ENCODE peak calls at places on chromosomes 6 and 20, in five cellular contexts. L, Y, G, Z and O are unnamed samples.
A peak's percentile ranks its signal among the peaks of the same experiment; 100 is the strongest.

GRCh38 chr6:42148058-42148457 is 5.6 kb upstream of the C6orf132 start:
- DNase-seq in L (no peak), Y (peak; percentile 47), G (no peak), Z (no peak), O (no peak)

GRCh38 chr6:167056370-167056769 is 57.2 kb downstream of the CEP43 start:
- DNase-seq in L (peak; percentile 49), Y (peak; percentile 45), G (no peak), Z (no peak), O (peak; percentile 50)

GRCh38 chr20:23368316-23369110 is 6.5 kb downstream of the GZF1 start:
- DNase-seq in L (no peak), Y (no peak), G (no peak), Z (no peak), O (no peak)

GRCh38 chr6:137260205-137260604 is 41.0 kb upstream of the IFNGR1 start:
- DNase-seq in L (no peak), Y (no peak), G (no peak), Z (no peak), O (no peak)

GRCh38 chr6:150074651-150075416 is 5.9 kb upstream of the ULBP3 start:
- DNase-seq in L (no peak), Y (no peak), G (no peak), Z (no peak), O (no peak)

GRCh38 chr6:37635319-37635718 is 62.4 kb downstream of the MDGA1 start:
- DNase-seq in L (no peak), Y (no peak), G (no peak), Z (no peak), O (no peak)

GRCh38 chr6:42564496-42564890 is 664 bp downstream of the UBR2 start:
- DNase-seq in L (peak; percentile 28), Y (no peak), G (peak; percentile 61), Z (no peak), O (no peak)

GRCh38 chr20:19649041-19649440 is 109.0 kb upstream of the RIN2 start:
- DNase-seq in L (no peak), Y (no peak), G (no peak), Z (no peak), O (no peak)

GRCh38 chr20:21573259-21573658 is 59.4 kb upstream of the NKX2-2 start:
- DNase-seq in L (no peak), Y (no peak), G (no peak), Z (no peak), O (no peak)

GRCh38 chr6:124964764-124965105 is 2.5 kb downstream of the RNF217 start:
- DNase-seq in L (no peak), Y (no peak), G (no peak), Z (no peak), O (no peak)

GRCh38 chr6:117265425-117266266 is at the start of gene VGLL2:
- DNase-seq in L (peak; percentile 60), Y (no peak), G (peak; percentile 44), Z (no peak), O (peak; percentile 47)

GRCh38 chr6:91106083-91106482 is 519.2 kb upstream of the MAP3K7 start:
- DNase-seq in L (no peak), Y (no peak), G (no peak), Z (no peak), O (no peak)

GRCh38 chr20:2292711-2293110 is 3.1 kb upstream of the TGM3 start:
- DNase-seq in L (no peak), Y (no peak), G (no peak), Z (no peak), O (no peak)

GRCh38 chr20:61683721-61684120 is 382.0 kb downstream of the TAF4 start:
- DNase-seq in L (no peak), Y (no peak), G (no peak), Z (no peak), O (no peak)

GRCh38 chr20:57378107-57378506 is 13.1 kb upstream of the RBM38 start:
- DNase-seq in L (no peak), Y (no peak), G (no peak), Z (no peak), O (no peak)

GRCh38 chr6:159075506-159076100 is 30.8 kb upstream of the TAGAP start:
- DNase-seq in L (no peak), Y (peak; percentile 17), G (no peak), Z (no peak), O (no peak)

GRCh38 chr6:160812097-160812496 is 110.1 kb downstream of the PLG start:
- DNase-seq in L (no peak), Y (no peak), G (no peak), Z (no peak), O (no peak)

GRCh38 chr20:38125157-38126056 is 39.7 kb downstream of the TGM2 start:
- DNase-seq in L (no peak), Y (peak; percentile 88), G (peak; percentile 20), Z (no peak), O (no peak)

GRCh38 chr6:137894779-137895385 is 27.8 kb downstream of the TNFAIP3 start:
- DNase-seq in L (no peak), Y (no peak), G (no peak), Z (no peak), O (no peak)

GRCh38 chr20:21137078-21137477 is 11.2 kb downstream of the KIZ start:
- DNase-seq in L (no peak), Y (no peak), G (no peak), Z (no peak), O (no peak)

GRCh38 chr20:18669241-18670019 is 81.6 kb downstream of the DTD1 start:
- DNase-seq in L (no peak), Y (peak; percentile 15), G (no peak), Z (no peak), O (no peak)

GRCh38 chr20:50987493-50988210 is 29.0 kb downstream of the MOCS3 start:
- DNase-seq in L (peak; percentile 73), Y (peak; percentile 89), G (peak; percentile 75), Z (peak; percentile 75), O (peak; percentile 75)

GRCh38 chr6:37990762-37991525 is 171.4 kb downstream of the ZFAND3 start:
- DNase-seq in L (no peak), Y (peak; percentile 87), G (no peak), Z (no peak), O (no peak)

GRCh38 chr6:168056892-168057527 is 22.0 kb downstream of the FRMD1 start:
- DNase-seq in L (no peak), Y (no peak), G (no peak), Z (no peak), O (no peak)

GRCh38 chr20:50293244-50294139 is 102.9 kb downstream of the CEBPB start:
- DNase-seq in L (no peak), Y (no peak), G (no peak), Z (no peak), O (no peak)

GRCh38 chr6:113894712-113895674 is 37.8 kb downstream of the MARCKS start:
- DNase-seq in L (no peak), Y (no peak), G (no peak), Z (no peak), O (no peak)

GRCh38 chr6:3250278-3250677 is 8.5 kb upstream of the PSMG4 start:
- DNase-seq in L (no peak), Y (no peak), G (no peak), Z (no peak), O (no peak)

GRCh38 chr20:31630187-31630790 is 7.4 kb upstream of the COX4I2 start:
- DNase-seq in L (no peak), Y (no peak), G (peak; percentile 97), Z (no peak), O (no peak)

GRCh38 chr6:25469797-25470388 is 182.1 kb upstream of the SCGN start:
- DNase-seq in L (no peak), Y (no peak), G (no peak), Z (no peak), O (no peak)

GRCh38 chr20:36908603-36909002 is 32.7 kb downstream of the TLDC2 start:
- DNase-seq in L (peak; percentile 50), Y (no peak), G (no peak), Z (no peak), O (peak; percentile 52)

GRCh38 chr20:23018941-23019340 is 16.2 kb upstream of the SSTR4 start:
- DNase-seq in L (no peak), Y (no peak), G (no peak), Z (no peak), O (no peak)

GRCh38 chr6:37093728-37094069 is 76.3 kb upstream of the PIM1 start:
- DNase-seq in L (no peak), Y (no peak), G (no peak), Z (no peak), O (no peak)

GRCh38 chr6:167825759-167826229 is 917 bp upstream of the AFDN start:
- DNase-seq in L (peak; percentile 73), Y (no peak), G (peak; percentile 3), Z (no peak), O (no peak)

GRCh38 chr20:16434087-16434664 is 139.1 kb downstream of the KIF16B start:
- DNase-seq in L (no peak), Y (peak; percentile 46), G (peak; percentile 26), Z (peak; percentile 48), O (peak; percentile 26)

GRCh38 chr6:143592335-143592734 is 80.8 kb upstream of the FUCA2 start:
- DNase-seq in L (no peak), Y (no peak), G (no peak), Z (no peak), O (no peak)

GRCh38 chr20:45467861-45468260 is 1.7 kb upstream of the WFDC2 start:
- DNase-seq in L (no peak), Y (no peak), G (no peak), Z (no peak), O (no peak)

GRCh38 chr6:157326979-157327378 is 3.7 kb upstream of the TMEM242 start:
- DNase-seq in L (peak; percentile 39), Y (peak; percentile 50), G (no peak), Z (no peak), O (peak; percentile 47)

GRCh38 chr6:16391451-16391912 is 153.1 kb downstream of the GMPR start:
- DNase-seq in L (no peak), Y (no peak), G (no peak), Z (no peak), O (no peak)

GRCh38 chr20:62359491-62360121 is 7.5 kb downstream of the LAMA5 start:
- DNase-seq in L (no peak), Y (peak; percentile 75), G (no peak), Z (no peak), O (no peak)